ENCODE peak calls at places on chromosome 19, in five cellular contexts. U, R, Q, H and F are unnamed samples.

GRCh38 chr19:6059396-6059947 is 50.8 kb downstream of the RFX2 start:
- DNase-seq in U (no peak), R (no peak), Q (no peak), H (no peak), F (no peak)

GRCh38 chr19:47228937-47229673 is 1.9 kb downstream of the BBC3 start:
- DNase-seq in U (no peak), R (no peak), Q (no peak), H (no peak), F (peak)

GRCh38 chr19:28426110-28426901 is 786.6 kb downstream of the UQCRFS1 start:
- DNase-seq in U (no peak), R (no peak), Q (no peak), H (no peak), F (no peak)

GRCh38 chr19:47310819-47311218 is 1.2 kb downstream of the C5AR1 start:
- DNase-seq in U (peak), R (no peak), Q (no peak), H (no peak), F (peak)

GRCh38 chr19:41696402-41697197 is 8.5 kb upstream of the CEACAM7 start:
- DNase-seq in U (peak), R (no peak), Q (no peak), H (no peak), F (no peak)

GRCh38 chr19:33640773-33641172 is 19.0 kb downstream of the CHST8 start:
- DNase-seq in U (no peak), R (no peak), Q (no peak), H (no peak), F (no peak)

GRCh38 chr19:4909897-4910593 is 744 bp downstream of the UHRF1 start:
- DNase-seq in U (peak), R (peak), Q (peak), H (peak), F (peak)

GRCh38 chr19:35351441-35352176 is 3.9 kb downstream of the FFAR1 start:
- DNase-seq in U (no peak), R (no peak), Q (no peak), H (no peak), F (no peak)

GRCh38 chr19:14494451-14494850 is 1.5 kb downstream of the GIPC1 start:
- DNase-seq in U (no peak), R (no peak), Q (no peak), H (no peak), F (no peak)

GRCh38 chr19:8224394-8225145 is 15.4 kb downstream of the CERS4 start:
- DNase-seq in U (no peak), R (no peak), Q (no peak), H (no peak), F (no peak)

GRCh38 chr19:6570754-6571153 is 20.2 kb downstream of the CD70 start:
- DNase-seq in U (no peak), R (no peak), Q (no peak), H (no peak), F (no peak)

GRCh38 chr19:4304509-4305252 is at the start of gene FSD1:
- DNase-seq in U (peak), R (peak), Q (peak), H (peak), F (peak)

GRCh38 chr19:35140898-35141626 is 2.0 kb upstream of the FXYD7 start:
- DNase-seq in U (peak), R (peak), Q (peak), H (peak), F (peak)

GRCh38 chr19:35124098-35125060 is 8.8 kb downstream of the FXYD3 start:
- DNase-seq in U (peak), R (peak), Q (no peak), H (peak), F (peak)

GRCh38 chr19:641702-642101 is 2.0 kb downstream of the FGF22 start:
- DNase-seq in U (no peak), R (no peak), Q (no peak), H (no peak), F (no peak)

GRCh38 chr19:2634228-2634951 is 68.1 kb downstream of the GNG7 start:
- DNase-seq in U (no peak), R (no peak), Q (no peak), H (no peak), F (peak)

GRCh38 chr19:2814426-2814825 is 5.2 kb upstream of the ZNF554 start:
- DNase-seq in U (no peak), R (no peak), Q (no peak), H (no peak), F (no peak)

GRCh38 chr19:1221141-1221903 is 15.7 kb downstream of the STK11 start:
- DNase-seq in U (peak), R (no peak), Q (no peak), H (no peak), F (peak)

GRCh38 chr19:1105217-1105872 is 1.6 kb downstream of the GPX4 start:
- DNase-seq in U (no peak), R (no peak), Q (no peak), H (no peak), F (peak)

GRCh38 chr19:2135474-2136402 is 15.6 kb downstream of the AP3D1 start:
- DNase-seq in U (no peak), R (no peak), Q (no peak), H (no peak), F (no peak)

GRCh38 chr19:42407816-42408175 is 17.7 kb upstream of the CNFN start:
- DNase-seq in U (no peak), R (no peak), Q (no peak), H (no peak), F (no peak)

GRCh38 chr19:49820125-49820524 is 2.0 kb downstream of the MED25 start:
- DNase-seq in U (no peak), R (no peak), Q (no peak), H (no peak), F (peak)

GRCh38 chr19:19540707-19541515 is 2.8 kb downstream of the CILP2 start:
- DNase-seq in U (peak), R (peak), Q (peak), H (peak), F (peak)

GRCh38 chr19:5621945-5622464 is 571 bp downstream of the SAFB2 start:
- DNase-seq in U (peak), R (no peak), Q (no peak), H (no peak), F (no peak)

GRCh38 chr19:14116918-14117578 is 514 bp downstream of the PRKACA start:
- DNase-seq in U (peak), R (no peak), Q (no peak), H (no peak), F (no peak)

GRCh38 chr19:47658431-47659383 is 49.8 kb downstream of the BICRA start:
- DNase-seq in U (peak), R (no peak), Q (no peak), H (no peak), F (peak)

GRCh38 chr19:1038995-1039645 is 787 bp upstream of the ABCA7 start:
- DNase-seq in U (peak), R (no peak), Q (no peak), H (no peak), F (no peak)

GRCh38 chr19:31100945-31101344 is 248.3 kb downstream of the TSHZ3 start:
- DNase-seq in U (no peak), R (no peak), Q (no peak), H (no peak), F (no peak)

GRCh38 chr19:54147676-54148075 is 10.1 kb downstream of the CNOT3 start:
- DNase-seq in U (no peak), R (no peak), Q (no peak), H (no peak), F (no peak)

GRCh38 chr19:1408300-1409203 is 1.2 kb downstream of the DAZAP1 start:
- DNase-seq in U (peak), R (peak), Q (no peak), H (peak), F (peak)

GRCh38 chr19:39304701-39305571 is 8.7 kb downstream of the IFNL1 start:
- DNase-seq in U (no peak), R (no peak), Q (no peak), H (no peak), F (no peak)

GRCh38 chr19:34345934-34346333 is 19.1 kb upstream of the GPI start:
- DNase-seq in U (peak), R (peak), Q (peak), H (peak), F (peak)